ENCODE peak calls at places on chromosome 17, in four cellular contexts. Z, K, T and P are unnamed samples.

GRCh38 chr17:40112718-40113109 is 9.1 kb upstream of the MSL1 start:
- DNase-seq in K (no peak), Z (no peak), T (no peak), P (peak; percentile 77)

GRCh38 chr17:68318103-68318991 is 27.1 kb downstream of the ARSG start:
- DNase-seq in T (no peak), K (peak; percentile 35), Z (no peak), P (no peak)

GRCh38 chr17:3818786-3819185 is 17.8 kb upstream of the ITGAE start:
- DNase-seq in K (no peak), Z (no peak), T (no peak), P (no peak)

GRCh38 chr17:27983853-27984252 is 58.6 kb upstream of the NLK start:
- DNase-seq in Z (no peak), K (no peak), T (no peak), P (no peak)

GRCh38 chr17:80374039-80374731 is 40.8 kb upstream of the ENDOV start:
- DNase-seq in T (no peak), K (no peak), Z (peak; percentile 60), P (no peak)

GRCh38 chr17:14843086-14843795 is 421.9 kb downstream of the PMP22 start:
- DNase-seq in Z (no peak), K (no peak), T (no peak), P (no peak)

GRCh38 chr17:44266402-44267164 is 1.4 kb downstream of the SLC4A1 start:
- DNase-seq in K (no peak), T (no peak), Z (no peak), P (no peak)

GRCh38 chr17:75490173-75490743 is 25.1 kb downstream of the CASKIN2 start:
- DNase-seq in K (no peak), Z (no peak), T (no peak), P (no peak)

GRCh38 chr17:50123649-50124349 is 6.2 kb downstream of the SAMD14 start:
- DNase-seq in T (no peak), K (no peak), Z (no peak), P (no peak)

GRCh38 chr17:50144845-50145531 is 5.5 kb downstream of the PPP1R9B start:
- DNase-seq in T (no peak), K (no peak), Z (no peak), P (no peak)

GRCh38 chr17:36855459-36855858 is 81.8 kb upstream of the LHX1 start:
- DNase-seq in Z (no peak), T (no peak), K (no peak), P (no peak)

GRCh38 chr17:51507444-51507843 is 247.1 kb downstream of the UTP18 start:
- DNase-seq in T (no peak), K (no peak), Z (no peak), P (no peak)

GRCh38 chr17:77445908-77446535 is 305.3 kb downstream of the SEC14L1 start:
- DNase-seq in T (no peak), Z (no peak), K (no peak), P (no peak)

GRCh38 chr17:81665205-81666091 is 957 bp downstream of the OXLD1 start:
- DNase-seq in K (no peak), Z (no peak), T (peak; percentile 58), P (no peak)

GRCh38 chr17:60704170-60704569 is 26.5 kb downstream of the BCAS3 start:
- DNase-seq in T (no peak), Z (no peak), K (no peak), P (no peak)

GRCh38 chr17:35816723-35817122 is 7.4 kb downstream of the TAF15 start:
- DNase-seq in K (no peak), T (no peak), Z (no peak), P (no peak)

GRCh38 chr17:10612957-10613744 is 44.0 kb downstream of the MYH3 start:
- DNase-seq in T (no peak), Z (no peak), K (peak; percentile 55), P (no peak)

GRCh38 chr17:49968380-49969133 is 433 bp upstream of the DLX4 start:
- DNase-seq in Z (peak; percentile 84), T (peak; percentile 66), K (peak; percentile 5), P (no peak)

GRCh38 chr17:69480197-69480596 is 65.7 kb downstream of the MAP2K6 start:
- DNase-seq in T (no peak), Z (no peak), K (no peak), P (no peak)